ENCODE peak calls at places on chromosomes 2 and 18, in four cellular contexts. One of them, this sample, is unnamed.

GRCh38 chr2:45009303-45009927 is at the start of gene SIX2:
- DNase-seq in ELF-1: peak; percentile 99
- DNase-seq in naive thymus-derived CD8-positive, alpha-beta T cell: no peak
- DNase-seq in activated CD4-positive, alpha-beta T cell treated with anti-CD3 and anti-CD28 coated beads, Interleukin-2, amount 50 U/mL, for 48 hours: no peak
- DNase-seq in this sample: peak; percentile 99

GRCh38 chr2:25700221-25700660 is 26.9 kb upstream of the DTNB start:
- DNase-seq in naive thymus-derived CD8-positive, alpha-beta T cell: peak; percentile 35
- DNase-seq in activated CD4-positive, alpha-beta T cell treated with anti-CD3 and anti-CD28 coated beads, Interleukin-2, amount 50 U/mL, for 48 hours: peak; percentile 21
- DNase-seq in ELF-1: no peak
- DNase-seq in this sample: no peak

GRCh38 chr2:42071762-42072161 is 23.9 kb downstream of the PKDCC start:
- DNase-seq in naive thymus-derived CD8-positive, alpha-beta T cell: no peak
- DNase-seq in activated CD4-positive, alpha-beta T cell treated with anti-CD3 and anti-CD28 coated beads, Interleukin-2, amount 50 U/mL, for 48 hours: no peak
- DNase-seq in ELF-1: no peak
- DNase-seq in this sample: no peak

GRCh38 chr2:56084117-56084936 is 99.5 kb upstream of the CCDC85A start:
- DNase-seq in naive thymus-derived CD8-positive, alpha-beta T cell: no peak
- DNase-seq in activated CD4-positive, alpha-beta T cell treated with anti-CD3 and anti-CD28 coated beads, Interleukin-2, amount 50 U/mL, for 48 hours: no peak
- DNase-seq in ELF-1: no peak
- DNase-seq in this sample: no peak

GRCh38 chr2:67268806-67269205 is 128.3 kb upstream of the ETAA1 start:
- DNase-seq in naive thymus-derived CD8-positive, alpha-beta T cell: no peak
- DNase-seq in ELF-1: no peak
- DNase-seq in activated CD4-positive, alpha-beta T cell treated with anti-CD3 and anti-CD28 coated beads, Interleukin-2, amount 50 U/mL, for 48 hours: no peak
- DNase-seq in this sample: no peak

GRCh38 chr2:219293736-219294201 is 14.6 kb downstream of the DNAJB2 start:
- DNase-seq in activated CD4-positive, alpha-beta T cell treated with anti-CD3 and anti-CD28 coated beads, Interleukin-2, amount 50 U/mL, for 48 hours: no peak
- DNase-seq in ELF-1: no peak
- DNase-seq in naive thymus-derived CD8-positive, alpha-beta T cell: no peak
- DNase-seq in this sample: peak; percentile 40

GRCh38 chr2:76599732-76600368 is 889.1 kb upstream of the GCFC2 start:
- DNase-seq in naive thymus-derived CD8-positive, alpha-beta T cell: no peak
- DNase-seq in ELF-1: peak; percentile 88
- DNase-seq in activated CD4-positive, alpha-beta T cell treated with anti-CD3 and anti-CD28 coated beads, Interleukin-2, amount 50 U/mL, for 48 hours: no peak
- DNase-seq in this sample: peak; percentile 90

GRCh38 chr2:96538487-96539214 is 2.1 kb downstream of the ARID5A start:
- DNase-seq in naive thymus-derived CD8-positive, alpha-beta T cell: peak; percentile 97
- DNase-seq in activated CD4-positive, alpha-beta T cell treated with anti-CD3 and anti-CD28 coated beads, Interleukin-2, amount 50 U/mL, for 48 hours: peak; percentile 93
- DNase-seq in ELF-1: peak; percentile 86
- DNase-seq in this sample: peak; percentile 88

GRCh38 chr18:48866028-48866733 is 84.6 kb downstream of the SMAD7 start:
- DNase-seq in naive thymus-derived CD8-positive, alpha-beta T cell: no peak
- DNase-seq in ELF-1: no peak
- DNase-seq in activated CD4-positive, alpha-beta T cell treated with anti-CD3 and anti-CD28 coated beads, Interleukin-2, amount 50 U/mL, for 48 hours: no peak
- DNase-seq in this sample: no peak

GRCh38 chr2:95314964-95315611 is 17.9 kb downstream of the KCNIP3 start:
- DNase-seq in ELF-1: peak; percentile 67
- DNase-seq in naive thymus-derived CD8-positive, alpha-beta T cell: no peak
- DNase-seq in activated CD4-positive, alpha-beta T cell treated with anti-CD3 and anti-CD28 coated beads, Interleukin-2, amount 50 U/mL, for 48 hours: peak; percentile 2
- DNase-seq in this sample: peak; percentile 81

GRCh38 chr2:1047485-1047884 is 96.8 kb downstream of the SNTG2 start:
- DNase-seq in naive thymus-derived CD8-positive, alpha-beta T cell: no peak
- DNase-seq in activated CD4-positive, alpha-beta T cell treated with anti-CD3 and anti-CD28 coated beads, Interleukin-2, amount 50 U/mL, for 48 hours: no peak
- DNase-seq in ELF-1: no peak
- DNase-seq in this sample: no peak

GRCh38 chr2:30408961-30409387 is 38.1 kb upstream of the LCLAT1 start:
- DNase-seq in ELF-1: no peak
- DNase-seq in naive thymus-derived CD8-positive, alpha-beta T cell: no peak
- DNase-seq in activated CD4-positive, alpha-beta T cell treated with anti-CD3 and anti-CD28 coated beads, Interleukin-2, amount 50 U/mL, for 48 hours: no peak
- DNase-seq in this sample: no peak

GRCh38 chr2:121527009-121527682 is 3.5 kb upstream of the RNU4ATAC start:
- DNase-seq in naive thymus-derived CD8-positive, alpha-beta T cell: no peak
- DNase-seq in activated CD4-positive, alpha-beta T cell treated with anti-CD3 and anti-CD28 coated beads, Interleukin-2, amount 50 U/mL, for 48 hours: peak; percentile 57
- DNase-seq in ELF-1: no peak
- DNase-seq in this sample: peak; percentile 17

GRCh38 chr2:139217641-139218040 is 437.5 kb upstream of the NXPH2 start:
- DNase-seq in ELF-1: no peak
- DNase-seq in activated CD4-positive, alpha-beta T cell treated with anti-CD3 and anti-CD28 coated beads, Interleukin-2, amount 50 U/mL, for 48 hours: no peak
- DNase-seq in naive thymus-derived CD8-positive, alpha-beta T cell: no peak
- DNase-seq in this sample: no peak

GRCh38 chr2:240638517-240639160 is 13.4 kb downstream of the GPR35 start:
- DNase-seq in activated CD4-positive, alpha-beta T cell treated with anti-CD3 and anti-CD28 coated beads, Interleukin-2, amount 50 U/mL, for 48 hours: no peak
- DNase-seq in naive thymus-derived CD8-positive, alpha-beta T cell: no peak
- DNase-seq in ELF-1: no peak
- DNase-seq in this sample: peak; percentile 33

GRCh38 chr18:79123948-79124347 is 54.8 kb downstream of the ATP9B start:
- DNase-seq in activated CD4-positive, alpha-beta T cell treated with anti-CD3 and anti-CD28 coated beads, Interleukin-2, amount 50 U/mL, for 48 hours: no peak
- DNase-seq in naive thymus-derived CD8-positive, alpha-beta T cell: no peak
- DNase-seq in ELF-1: no peak
- DNase-seq in this sample: no peak

GRCh38 chr2:10750610-10751009 is 29.2 kb downstream of the ATP6V1C2 start:
- DNase-seq in naive thymus-derived CD8-positive, alpha-beta T cell: no peak
- DNase-seq in ELF-1: no peak
- DNase-seq in activated CD4-positive, alpha-beta T cell treated with anti-CD3 and anti-CD28 coated beads, Interleukin-2, amount 50 U/mL, for 48 hours: no peak
- DNase-seq in this sample: no peak

GRCh38 chr2:229083606-229084349 is 187.3 kb downstream of the PID1 start:
- DNase-seq in ELF-1: no peak
- DNase-seq in naive thymus-derived CD8-positive, alpha-beta T cell: no peak
- DNase-seq in activated CD4-positive, alpha-beta T cell treated with anti-CD3 and anti-CD28 coated beads, Interleukin-2, amount 50 U/mL, for 48 hours: no peak
- DNase-seq in this sample: no peak

This sample was measured in islet precursor cell.